ENCODE peak calls at places on chromosomes 5 and 9, in five cellular contexts. One of them, this sample, is unnamed.

GRCh38 chr9:99105152-99106043 is 485 bp downstream of the TGFBR1 start:
- DNase-seq in HL-60: no peak
- DNase-seq in NCI-H1092: peak; percentile 7
- DNase-seq in left ventricle myocardium inferior: peak; percentile 82
- DNase-seq in activated CD8-positive, alpha-beta memory T cell treated with anti-CD3 and anti-CD28 coated beads for 48 hours: no peak
- DNase-seq in this sample: peak; percentile 93

GRCh38 chr9:14212116-14212515 is 101.8 kb downstream of the NFIB start:
- DNase-seq in HL-60: no peak
- DNase-seq in NCI-H1092: no peak
- DNase-seq in left ventricle myocardium inferior: no peak
- DNase-seq in activated CD8-positive, alpha-beta memory T cell treated with anti-CD3 and anti-CD28 coated beads for 48 hours: no peak
- DNase-seq in this sample: no peak

GRCh38 chr5:91190333-91190680 is 192.8 kb downstream of the ARRDC3 start:
- DNase-seq in HL-60: no peak
- DNase-seq in NCI-H1092: no peak
- DNase-seq in left ventricle myocardium inferior: no peak
- DNase-seq in activated CD8-positive, alpha-beta memory T cell treated with anti-CD3 and anti-CD28 coated beads for 48 hours: no peak
- DNase-seq in this sample: no peak

GRCh38 chr5:169048568-169049125 is 252.3 kb downstream of the SLIT3 start:
- DNase-seq in HL-60: no peak
- DNase-seq in NCI-H1092: no peak
- DNase-seq in left ventricle myocardium inferior: no peak
- DNase-seq in activated CD8-positive, alpha-beta memory T cell treated with anti-CD3 and anti-CD28 coated beads for 48 hours: no peak
- DNase-seq in this sample: no peak

GRCh38 chr5:142006363-142007236 is 6.2 kb downstream of the GNPDA1 start:
- DNase-seq in HL-60: peak; percentile 36
- DNase-seq in NCI-H1092: no peak
- DNase-seq in left ventricle myocardium inferior: no peak
- DNase-seq in activated CD8-positive, alpha-beta memory T cell treated with anti-CD3 and anti-CD28 coated beads for 48 hours: no peak
- DNase-seq in this sample: no peak

GRCh38 chr5:43523662-43524072 is 8.7 kb upstream of the C5orf34 start:
- DNase-seq in HL-60: no peak
- DNase-seq in NCI-H1092: no peak
- DNase-seq in left ventricle myocardium inferior: no peak
- DNase-seq in activated CD8-positive, alpha-beta memory T cell treated with anti-CD3 and anti-CD28 coated beads for 48 hours: no peak
- DNase-seq in this sample: no peak

GRCh38 chr5:3602713-3603502 is 7.3 kb downstream of the IRX1 start:
- DNase-seq in HL-60: no peak
- DNase-seq in NCI-H1092: no peak
- DNase-seq in left ventricle myocardium inferior: peak; percentile 45
- DNase-seq in activated CD8-positive, alpha-beta memory T cell treated with anti-CD3 and anti-CD28 coated beads for 48 hours: no peak
- DNase-seq in this sample: peak; percentile 42

GRCh38 chr9:127047971-127048370 is 74.5 kb downstream of the ANGPTL2 start:
- DNase-seq in HL-60: no peak
- DNase-seq in NCI-H1092: no peak
- DNase-seq in left ventricle myocardium inferior: no peak
- DNase-seq in activated CD8-positive, alpha-beta memory T cell treated with anti-CD3 and anti-CD28 coated beads for 48 hours: no peak
- DNase-seq in this sample: no peak

GRCh38 chr9:105911104-105911911 is 217.0 kb downstream of the TMEM38B start:
- DNase-seq in HL-60: no peak
- DNase-seq in NCI-H1092: no peak
- DNase-seq in left ventricle myocardium inferior: no peak
- DNase-seq in activated CD8-positive, alpha-beta memory T cell treated with anti-CD3 and anti-CD28 coated beads for 48 hours: no peak
- DNase-seq in this sample: no peak

GRCh38 chr5:173747876-173748275 is 131.4 kb upstream of the BOD1 start:
- DNase-seq in HL-60: no peak
- DNase-seq in NCI-H1092: no peak
- DNase-seq in left ventricle myocardium inferior: no peak
- DNase-seq in activated CD8-positive, alpha-beta memory T cell treated with anti-CD3 and anti-CD28 coated beads for 48 hours: no peak
- DNase-seq in this sample: no peak

GRCh38 chr5:105430516-105430915 is 1867.9 kb upstream of the NUDT12 start:
- DNase-seq in HL-60: no peak
- DNase-seq in NCI-H1092: no peak
- DNase-seq in left ventricle myocardium inferior: no peak
- DNase-seq in activated CD8-positive, alpha-beta memory T cell treated with anti-CD3 and anti-CD28 coated beads for 48 hours: no peak
- DNase-seq in this sample: no peak

GRCh38 chr9:126986506-126986951 is 71.9 kb downstream of the RALGPS1 start:
- DNase-seq in HL-60: no peak
- DNase-seq in NCI-H1092: no peak
- DNase-seq in left ventricle myocardium inferior: no peak
- DNase-seq in activated CD8-positive, alpha-beta memory T cell treated with anti-CD3 and anti-CD28 coated beads for 48 hours: no peak
- DNase-seq in this sample: no peak

GRCh38 chr5:40518511-40518917 is 161.2 kb upstream of the PTGER4 start:
- DNase-seq in HL-60: no peak
- DNase-seq in NCI-H1092: no peak
- DNase-seq in left ventricle myocardium inferior: no peak
- DNase-seq in activated CD8-positive, alpha-beta memory T cell treated with anti-CD3 and anti-CD28 coated beads for 48 hours: no peak
- DNase-seq in this sample: no peak

GRCh38 chr5:10735569-10736255 is 25.3 kb downstream of the DAP start:
- DNase-seq in HL-60: no peak
- DNase-seq in NCI-H1092: no peak
- DNase-seq in left ventricle myocardium inferior: no peak
- DNase-seq in activated CD8-positive, alpha-beta memory T cell treated with anti-CD3 and anti-CD28 coated beads for 48 hours: no peak
- DNase-seq in this sample: peak; percentile 38

GRCh38 chr9:127216210-127216887 is 48.2 kb upstream of the GARNL3 start:
- DNase-seq in HL-60: no peak
- DNase-seq in NCI-H1092: no peak
- DNase-seq in left ventricle myocardium inferior: no peak
- DNase-seq in activated CD8-positive, alpha-beta memory T cell treated with anti-CD3 and anti-CD28 coated beads for 48 hours: no peak
- DNase-seq in this sample: no peak

GRCh38 chr5:58040851-58041250 is 419.0 kb downstream of the PLK2 start:
- DNase-seq in HL-60: no peak
- DNase-seq in NCI-H1092: no peak
- DNase-seq in left ventricle myocardium inferior: no peak
- DNase-seq in activated CD8-positive, alpha-beta memory T cell treated with anti-CD3 and anti-CD28 coated beads for 48 hours: no peak
- DNase-seq in this sample: no peak